ENCODE peak calls at places on chromosomes 2 and 18, in six cellular contexts. C is HEK293T, T is GM18507, D is Kasumi-1, E is MV-4-11, J is ELR. L is an unnamed sample.

GRCh38 chr18:78069784-78070664 is 820.4 kb downstream of the GALR1 start:
- DNase-seq in E (no peak), T (no peak), J (no peak), D (no peak), C (no peak), L (no peak)

GRCh38 chr18:70135604-70136003 is 69.9 kb downstream of the RTTN start:
- DNase-seq in C (no peak), E (peak), J (no peak), D (peak), T (no peak), L (no peak)

GRCh38 chr2:37377187-37377532 is 32.7 kb downstream of the QPCT start:
- DNase-seq in E (peak), T (no peak), J (peak), C (no peak), D (no peak), L (no peak)

GRCh38 chr2:99880148-99880983 is 262.0 kb downstream of the AFF3 start:
- DNase-seq in J (peak), C (no peak), T (no peak), D (no peak), E (no peak), L (no peak)

GRCh38 chr2:79159030-79159429 is 523 bp downstream of the REG3A start:
- DNase-seq in D (no peak), C (no peak), T (no peak), E (no peak), J (no peak), L (no peak)

GRCh38 chr2:74886251-74886650 is 52.3 kb downstream of the HK2 start:
- DNase-seq in C (no peak), T (no peak), J (no peak), E (no peak), D (no peak), L (no peak)

GRCh38 chr2:145771526-145771925 is 1251.6 kb upstream of the ZEB2 start:
- DNase-seq in E (peak), J (no peak), C (no peak), D (peak), T (no peak), L (no peak)

GRCh38 chr2:197576631-197577030 is 60.8 kb downstream of the MOB4 start:
- DNase-seq in T (no peak), D (no peak), C (no peak), E (no peak), J (no peak), L (peak)

GRCh38 chr2:75340560-75340959 is 141.2 kb upstream of the TACR1 start:
- DNase-seq in E (no peak), D (no peak), C (peak), T (no peak), J (peak), L (no peak)

GRCh38 chr2:217356795-217357194 is 496.9 kb upstream of the TNP1 start:
- DNase-seq in T (no peak), J (no peak), C (no peak), D (no peak), E (no peak), L (no peak)

GRCh38 chr2:120432293-120432975 is 86.5 kb downstream of the INHBB start:
- DNase-seq in C (no peak), T (no peak), E (no peak), D (no peak), J (no peak), L (no peak)

GRCh38 chr18:36321636-36322407 is 24.3 kb downstream of the FHOD3 start:
- DNase-seq in T (no peak), D (no peak), C (no peak), J (peak), E (no peak), L (no peak)

GRCh38 chr2:620456-621302 is 56.5 kb downstream of the TMEM18 start:
- DNase-seq in T (no peak), J (no peak), D (no peak), C (no peak), E (no peak), L (no peak)

GRCh38 chr2:2320486-2321249 is 10.4 kb downstream of the MYT1L start:
- DNase-seq in E (no peak), C (no peak), D (no peak), T (no peak), J (no peak), L (no peak)

GRCh38 chr2:85748948-85749875 is 4.6 kb upstream of the ATOH8 start:
- DNase-seq in T (no peak), E (no peak), D (no peak), J (peak), C (no peak), L (no peak)

GRCh38 chr2:230814616-230815015 is 50.1 kb upstream of the ITM2C start:
- DNase-seq in C (peak), E (peak), J (peak), D (peak), T (no peak), L (no peak)

GRCh38 chr18:13539050-13539449 is 187.3 kb downstream of the FAM210A start:
- DNase-seq in E (no peak), C (no peak), D (no peak), J (no peak), T (no peak), L (no peak)

GRCh38 chr2:108936868-108937265 is 52.2 kb downstream of the EDAR start:
- DNase-seq in T (no peak), J (no peak), D (no peak), C (no peak), E (no peak), L (no peak)